ENCODE peak calls at places on chromosome 5, in five cellular contexts. L is mesenchymal stem cell, Z is NCI-H460, E is fibroblast of mammary gland, M is Panc1. V is an unnamed sample.
A peak's percentile ranks its signal among the peaks of the same experiment; 100 is the strongest.

GRCh38 chr5:164000819-164001218 is 495.4 kb downstream of the MAT2B start:
- DNase-seq in L (peak; percentile 4), Z (no peak), E (peak; percentile 15), M (no peak), V (no peak)

GRCh38 chr5:39811381-39811780 is 386.6 kb upstream of the DAB2 start:
- DNase-seq in L (no peak), Z (no peak), E (no peak), M (no peak), V (no peak)

GRCh38 chr5:101675510-101675909 is 620.6 kb downstream of the SLCO4C1 start:
- DNase-seq in L (no peak), Z (no peak), E (no peak), M (no peak), V (no peak)

GRCh38 chr5:168282120-168282519 is 9.3 kb upstream of the WWC1 start:
- DNase-seq in L (peak; percentile 57), Z (no peak), E (peak; percentile 82), M (no peak), V (no peak)

GRCh38 chr5:124398471-124398870 is 348.0 kb downstream of the ZNF608 start:
- DNase-seq in L (no peak), Z (no peak), E (peak; percentile 84), M (no peak), V (no peak)

GRCh38 chr5:149697001-149697400 is 33.1 kb upstream of the PPARGC1B start:
- DNase-seq in L (peak; percentile 10), Z (no peak), E (peak; percentile 5), M (no peak), V (no peak)

GRCh38 chr5:63070001-63070400 is 491.4 kb downstream of the LRRC70 start:
- DNase-seq in L (no peak), Z (no peak), E (no peak), M (no peak), V (no peak)

GRCh38 chr5:140767444-140767843 is 18.5 kb upstream of the PCDHA1 start:
- DNase-seq in L (no peak), Z (no peak), E (no peak), M (no peak), V (no peak)

GRCh38 chr5:137900925-137901817 is 11.9 kb downstream of the PKD2L2 start:
- DNase-seq in L (no peak), Z (no peak), E (no peak), M (no peak), V (no peak)

GRCh38 chr5:20575515-20575914 is 587.5 kb upstream of the CDH18 start:
- DNase-seq in L (no peak), Z (no peak), E (no peak), M (no peak), V (no peak)

GRCh38 chr5:33631786-33632185 is 191.0 kb downstream of the TARS1 start:
- DNase-seq in L (no peak), Z (no peak), E (peak; percentile 12), M (no peak), V (no peak)

GRCh38 chr5:78467744-78468357 is 107.4 kb downstream of the SCAMP1 start:
- DNase-seq in L (peak; percentile 52), Z (peak; percentile 21), E (peak; percentile 77), M (peak; percentile 17), V (no peak)

GRCh38 chr5:80114856-80115255 is 79.7 kb downstream of the THBS4 start:
- DNase-seq in L (no peak), Z (no peak), E (no peak), M (no peak), V (no peak)

GRCh38 chr5:169956756-169957155 is 23.5 kb downstream of the INSYN2B start:
- DNase-seq in L (no peak), Z (no peak), E (no peak), M (no peak), V (no peak)